ENCODE peak calls at places on chromosome 6, in five cellular contexts. F is ACHN; Z is SHP77 treated with DMSO at 0.1 percent for 48 hours; T is stimulated activated naive CD8-positive, alpha-beta T cell treated with anti-CD3 and anti-CD28 coated beads, Interleukin-15, Interleukin-2, amounts not matched to agents 100 U/mL and 50 U/mL, for 24 hours; O is AG09319. X is an unnamed sample.

GRCh38 chr6:17972074-17972966 is 15.1 kb downstream of the KIF13A start:
- DNase-seq in F (no peak), Z (no peak), T (no peak), O (no peak), X (no peak)

GRCh38 chr6:2583459-2583858 is 167.3 kb downstream of the MYLK4 start:
- DNase-seq in F (no peak), Z (no peak), T (no peak), O (no peak), X (no peak)

GRCh38 chr6:98634569-98634968 is 199.8 kb upstream of the POU3F2 start:
- DNase-seq in F (no peak), Z (no peak), T (no peak), O (no peak), X (no peak)

GRCh38 chr6:104325341-104326172 is 534.2 kb downstream of the HACE1 start:
- DNase-seq in F (peak; percentile 5), Z (peak; percentile 5), T (no peak), O (no peak), X (peak; percentile 2)

GRCh38 chr6:134342211-134342610 is 24.3 kb upstream of the SGK1 start:
- DNase-seq in F (no peak), Z (no peak), T (no peak), O (no peak), X (no peak)

GRCh38 chr6:116400376-116400775 is 29.6 kb downstream of the DSE start:
- DNase-seq in F (no peak), Z (no peak), T (no peak), O (no peak), X (no peak)

GRCh38 chr6:149190228-149190831 is 127.2 kb upstream of the TAB2 start:
- DNase-seq in F (peak; percentile 40), Z (no peak), T (peak; percentile 72), O (no peak), X (peak; percentile 76)

GRCh38 chr6:125252891-125253290 is 48.9 kb downstream of the HDDC2 start:
- DNase-seq in F (no peak), Z (no peak), T (no peak), O (no peak), X (no peak)

GRCh38 chr6:29656157-29656556 is 735 bp upstream of the MOG start:
- DNase-seq in F (no peak), Z (no peak), T (no peak), O (no peak), X (no peak)

GRCh38 chr6:89530982-89531381 is 98.0 kb downstream of the ANKRD6 start:
- DNase-seq in F (no peak), Z (no peak), T (no peak), O (no peak), X (no peak)

GRCh38 chr6:131643262-131643631 is 6.1 kb downstream of the ENPP3 start:
- DNase-seq in F (no peak), Z (no peak), T (no peak), O (no peak), X (no peak)

GRCh38 chr6:75750925-75751324 is 1.9 kb downstream of the MYO6 start:
- DNase-seq in F (no peak), Z (no peak), T (no peak), O (no peak), X (no peak)

GRCh38 chr6:75135447-75135846 is 70.4 kb downstream of the COL12A1 start:
- DNase-seq in F (no peak), Z (no peak), T (no peak), O (peak; percentile 64), X (no peak)

GRCh38 chr6:33571637-33572316 is 8.3 kb downstream of the BAK1 start:
- DNase-seq in F (no peak), Z (no peak), T (no peak), O (no peak), X (no peak)

GRCh38 chr6:130282234-130282995 is 59.7 kb upstream of the SAMD3 start:
- DNase-seq in F (peak; percentile 10), Z (no peak), T (no peak), O (no peak), X (peak; percentile 20)

GRCh38 chr6:144758602-144759001 is 473.5 kb downstream of the UTRN start:
- DNase-seq in F (peak; percentile 16), Z (no peak), T (no peak), O (no peak), X (no peak)

GRCh38 chr6:90386796-90387390 is 90.2 kb upstream of the BACH2 start:
- DNase-seq in F (no peak), Z (no peak), T (no peak), O (no peak), X (no peak)

GRCh38 chr6:21185849-21186478 is 407.6 kb upstream of the SOX4 start:
- DNase-seq in F (no peak), Z (no peak), T (no peak), O (no peak), X (no peak)

GRCh38 chr6:7086488-7086887 is 21.3 kb upstream of the RREB1 start:
- DNase-seq in F (peak; percentile 20), Z (no peak), T (peak; percentile 56), O (no peak), X (peak; percentile 62)

GRCh38 chr6:156849806-156850205 is 72.6 kb downstream of the ARID1B start:
- DNase-seq in F (no peak), Z (no peak), T (no peak), O (no peak), X (no peak)

GRCh38 chr6:168149015-168149414 is 70.0 kb upstream of the FRMD1 start:
- DNase-seq in F (no peak), Z (no peak), T (no peak), O (no peak), X (no peak)

GRCh38 chr6:109446541-109446940 is 6.0 kb downstream of the SMPD2 start:
- DNase-seq in F (no peak), Z (no peak), T (no peak), O (no peak), X (no peak)

GRCh38 chr6:45658958-45659357 is 281.2 kb upstream of the SUPT3H start:
- DNase-seq in F (no peak), Z (no peak), T (no peak), O (no peak), X (no peak)

GRCh38 chr6:64520050-64520449 is 884.4 kb downstream of the PHF3 start:
- DNase-seq in F (peak; percentile 86), Z (no peak), T (no peak), O (no peak), X (no peak)

GRCh38 chr6:71099649-71100048 is 142.8 kb upstream of the B3GAT2 start:
- DNase-seq in F (no peak), Z (no peak), T (no peak), O (no peak), X (no peak)

GRCh38 chr6:1348675-1349074 is 36.8 kb downstream of the FOXQ1 start:
- DNase-seq in F (no peak), Z (no peak), T (no peak), O (no peak), X (no peak)

GRCh38 chr6:3852391-3852790 is 3.2 kb downstream of the FAM50B start:
- DNase-seq in F (no peak), Z (no peak), T (no peak), O (no peak), X (no peak)

GRCh38 chr6:154696661-154697060 is 36.6 kb upstream of the SCAF8 start:
- DNase-seq in F (no peak), Z (no peak), T (no peak), O (no peak), X (no peak)

GRCh38 chr6:1726341-1726763 is 116.6 kb downstream of the FOXC1 start:
- DNase-seq in F (no peak), Z (peak; percentile 19), T (no peak), O (no peak), X (no peak)

GRCh38 chr6:142359271-142359960 is 57.6 kb downstream of the ADGRG6 start:
- DNase-seq in F (no peak), Z (no peak), T (no peak), O (no peak), X (no peak)

GRCh38 chr6:116605935-116606334 is 10.3 kb upstream of the RSPH4A start:
- DNase-seq in F (no peak), Z (no peak), T (no peak), O (no peak), X (no peak)

GRCh38 chr6:71533939-71534379 is 245.3 kb downstream of the OGFRL1 start:
- DNase-seq in F (peak; percentile 39), Z (no peak), T (no peak), O (no peak), X (no peak)

GRCh38 chr6:154112181-154112809 is 73.3 kb downstream of the OPRM1 start:
- DNase-seq in F (peak; percentile 7), Z (no peak), T (no peak), O (no peak), X (no peak)

GRCh38 chr6:82362144-82362543 is 1.5 kb upstream of the TPBG start:
- DNase-seq in F (no peak), Z (no peak), T (no peak), O (no peak), X (no peak)

X was measured in stimulated activated CD4-positive, alpha-beta T cell treated with anti-CD3 and anti-CD28 coated beads, Interleukin-15, amount 100 ng/mL, for 24 hours.